ENCODE peak calls at places on chromosomes 6 and 20, in four cellular contexts. S is CD4-positive, alpha-beta T cell; U is activated CD8-positive, alpha-beta T cell treated with anti-CD3 and anti-CD28 coated beads for 36 hours; T is tibial nerve. I is an unnamed sample.

GRCh38 chr6:20952605-20953004 is 418.3 kb downstream of the CDKAL1 start:
- DNase-seq in T (no peak), U (no peak), S (no peak), I (no peak)

GRCh38 chr20:23228912-23229311 is 121.7 kb upstream of the NXT1 start:
- DNase-seq in U (no peak), T (peak; percentile 28), S (no peak), I (no peak)

GRCh38 chr20:16256981-16257380 is 316.3 kb downstream of the KIF16B start:
- DNase-seq in U (no peak), T (no peak), S (no peak), I (no peak)

GRCh38 chr20:33843854-33844253 is 32.7 kb downstream of the CHMP4B start:
- DNase-seq in T (no peak), S (no peak), U (peak; percentile 57), I (peak; percentile 68)

GRCh38 chr6:11535801-11536230 is 1.7 kb upstream of the TMEM170B start:
- DNase-seq in T (no peak), U (peak; percentile 48), S (no peak), I (no peak)

GRCh38 chr6:43274916-43275597 is 23.0 kb upstream of the SLC22A7 start:
- DNase-seq in S (no peak), U (peak; percentile 53), T (no peak), I (peak; percentile 82)

GRCh38 chr6:167988945-167989841 is 8.3 kb upstream of the KIF25 start:
- DNase-seq in U (no peak), S (no peak), T (peak; percentile 3), I (no peak)

GRCh38 chr6:133040025-133040838 is 200.9 kb upstream of the EYA4 start:
- DNase-seq in U (no peak), T (no peak), S (no peak), I (peak; percentile 6)

GRCh38 chr20:60101201-60101893 is 143.1 kb downstream of the CDH26 start:
- DNase-seq in T (no peak), S (no peak), U (no peak), I (no peak)

GRCh38 chr6:23174781-23175361 is 605.5 kb downstream of the HDGFL1 start:
- DNase-seq in S (no peak), U (no peak), T (no peak), I (no peak)

GRCh38 chr6:76518443-76518842 is 446.0 kb upstream of the IMPG1 start:
- DNase-seq in U (no peak), T (no peak), S (no peak), I (no peak)

GRCh38 chr6:44116643-44117382 is 10.4 kb downstream of the MRPL14 start:
- DNase-seq in T (no peak), S (no peak), U (no peak), I (no peak)

GRCh38 chr20:57004416-57004815 is 262.0 kb downstream of the BMP7 start:
- DNase-seq in U (no peak), T (no peak), S (no peak), I (no peak)

GRCh38 chr6:137870744-137871247 is 3.7 kb downstream of the TNFAIP3 start:
- DNase-seq in S (peak; percentile 32), U (peak; percentile 71), T (no peak), I (peak; percentile 68)

GRCh38 chr6:25017932-25018581 is 82.3 kb upstream of the RIPOR2 start:
- DNase-seq in U (peak; percentile 94), T (peak; percentile 62), S (peak; percentile 80), I (peak; percentile 57)

GRCh38 chr6:31752739-31753319 is 9.6 kb upstream of the SAPCD1 start:
- DNase-seq in T (no peak), S (no peak), U (no peak), I (no peak)

GRCh38 chr20:58274384-58274783 is 35.1 kb upstream of the RAB22A start:
- DNase-seq in T (no peak), U (no peak), S (no peak), I (no peak)

GRCh38 chr20:47330933-47331708 is 25.4 kb downstream of the ZMYND8 start:
- DNase-seq in T (no peak), S (no peak), U (peak; percentile 12), I (no peak)

GRCh38 chr20:9071976-9072726 is 3.3 kb downstream of the PLCB4 start:
- DNase-seq in T (no peak), U (no peak), S (no peak), I (no peak)

GRCh38 chr6:88843040-88843439 is 120.4 kb downstream of the RNGTT start:
- DNase-seq in T (no peak), U (no peak), S (no peak), I (no peak)

GRCh38 chr6:101226677-101227135 is 166.8 kb upstream of the GRIK2 start:
- DNase-seq in T (no peak), U (peak; percentile 56), S (no peak), I (peak; percentile 2)

DNA sequence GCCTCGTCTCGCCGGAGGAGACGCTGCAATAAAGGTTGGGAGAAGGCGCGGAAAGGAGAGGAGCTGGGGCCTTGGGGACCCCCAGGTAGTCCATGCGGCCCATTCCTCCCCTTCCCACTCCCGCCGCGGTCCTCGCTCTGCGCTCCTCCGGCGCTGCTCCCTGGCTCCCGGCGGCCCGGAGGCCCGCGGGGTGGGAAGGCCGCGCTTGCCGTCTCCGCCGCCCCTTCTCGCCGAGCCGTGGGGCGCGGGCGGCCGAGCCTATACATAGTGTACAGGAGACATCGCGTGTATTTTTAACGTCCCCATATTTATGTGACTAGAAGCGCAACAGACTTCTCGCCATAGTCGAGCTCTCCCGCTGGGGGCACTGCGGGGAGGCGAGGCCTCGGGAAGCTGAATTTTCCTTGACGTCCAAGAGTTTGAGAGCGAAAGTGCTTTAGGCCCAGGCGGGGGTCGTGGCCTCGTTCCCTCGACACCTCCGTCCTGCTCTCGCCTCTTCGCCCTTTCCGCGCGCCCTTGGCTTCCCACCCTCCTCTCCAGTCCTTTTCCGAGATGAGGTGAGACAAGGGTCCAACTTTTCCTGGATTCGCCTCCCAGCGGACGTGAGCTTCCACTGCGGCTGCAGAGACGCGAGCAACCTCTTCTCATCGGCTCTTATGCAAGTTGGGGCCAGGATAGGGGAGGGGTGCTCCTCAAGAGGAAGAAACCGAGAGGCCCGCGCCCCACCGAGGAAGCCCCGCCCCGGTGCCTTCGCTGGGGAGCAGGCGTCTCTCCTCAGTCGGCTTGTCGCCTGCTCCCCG is 29.0 kb downstream of the SLC12A5 start:
- DNase-seq in U (peak; percentile 33), T (no peak), S (no peak), I (peak; percentile 46)
- TF ChIP-seq CTCF in U (no peak), T (no peak), S (no peak), I (peak; percentile 12)

DNA sequence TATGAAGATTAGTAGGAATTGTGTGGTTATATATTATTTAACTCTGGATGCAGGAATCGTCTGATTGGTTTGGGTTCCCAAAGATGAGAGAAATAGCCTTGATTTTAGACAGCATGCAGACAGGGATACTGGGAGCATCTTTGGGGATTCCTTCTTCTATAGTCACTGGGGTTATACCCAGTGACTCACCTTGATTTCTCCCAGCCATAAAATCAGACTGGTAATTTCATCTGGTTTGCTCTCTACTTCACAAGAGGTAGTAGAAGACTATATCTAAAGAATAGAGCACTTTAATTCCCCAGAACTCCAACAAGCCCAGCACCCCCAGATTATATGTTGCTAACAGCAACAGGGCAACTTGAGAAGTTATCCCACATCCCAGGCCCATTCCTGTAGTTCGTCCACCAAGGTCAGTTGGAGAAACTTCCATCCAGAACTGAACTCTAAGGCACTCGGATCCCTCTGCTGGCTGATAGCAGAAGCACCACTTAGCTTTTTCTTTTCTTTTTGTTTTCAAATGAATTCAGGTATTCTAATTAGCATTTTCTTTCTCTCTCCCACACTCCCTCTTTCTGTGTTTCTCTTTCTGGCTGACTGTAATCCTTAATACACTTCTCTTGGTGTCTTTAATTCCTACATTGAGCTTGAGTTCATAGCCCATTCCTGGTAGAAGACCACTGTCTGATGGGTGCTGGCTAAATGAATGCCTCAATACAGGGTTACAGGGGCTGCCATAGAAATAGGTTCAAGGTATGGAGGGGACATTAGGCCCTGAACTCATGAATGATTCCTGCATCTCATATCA is 20.4 kb upstream of the EFHC1 start:
- DNase-seq in S (no peak), U (peak; percentile 57), T (peak; percentile 53), I (peak; percentile 63)
- TF ChIP-seq CTCF in S (peak; percentile 93), U (peak; percentile 91), T (peak; percentile 77), I (peak; percentile 78)

GRCh38 chr6:128767705-128768104 is 115.2 kb upstream of the LAMA2 start:
- DNase-seq in S (no peak), U (no peak), T (no peak), I (no peak)
- TF ChIP-seq CTCF in S (no peak), U (no peak), T (no peak), I (no peak)

GRCh38 chr20:41631826-41632225 is 13.6 kb upstream of the CHD6 start:
- DNase-seq in S (no peak), T (peak; percentile 19), U (no peak), I (no peak)
- TF ChIP-seq CTCF in S (no peak), T (no peak), U (no peak), I (no peak)

GRCh38 chr6:29628419-29629281 is 4.3 kb downstream of the GABBR1 start:
- DNase-seq in T (peak; percentile 69), S (peak; percentile 39), U (peak; percentile 67), I (peak; percentile 87)
- TF ChIP-seq CTCF in T (peak; percentile 60), S (peak; percentile 69), U (peak; percentile 72), I (peak; percentile 91)